ENCODE peak calls at places on chromosome 14, in ten cellular contexts. Y is cardiac septum; T is CD4-positive, alpha-beta memory T cell; G is NCI-H1105; R is nucleus accumbens; Q is small intestine; M is COR-L47; N is EL; K is iris pigment epithelial cell; L is endodermal cell. I is an unnamed sample.

GRCh38 chr14:56959869-56960268 is 149.6 kb upstream of the OTX2 start:
- DNase-seq in Y (no peak), T (no peak), G (no peak), R (no peak), Q (no peak), M (no peak), N (no peak), K (no peak), L (no peak), I (no peak)

GRCh38 chr14:102914474-102915291 is 7.8 kb upstream of the AMN start:
- DNase-seq in Y (no peak), T (no peak), G (no peak), R (no peak), Q (no peak), M (no peak), N (no peak), K (no peak), L (no peak), I (no peak)

GRCh38 chr14:51967521-51967920 is 21.8 kb upstream of the RTRAF start:
- DNase-seq in Y (no peak), T (no peak), G (no peak), R (no peak), Q (no peak), M (no peak), N (no peak), K (no peak), L (no peak), I (no peak)

GRCh38 chr14:92850492-92850891 is 56.4 kb downstream of the GOLGA5 start:
- DNase-seq in Y (no peak), T (no peak), G (no peak), R (no peak), Q (no peak), M (no peak), N (peak), K (no peak), L (no peak), I (no peak)

GRCh38 chr14:24277606-24278321 is 6.4 kb upstream of the RABGGTA start:
- DNase-seq in Y (no peak), T (no peak), G (no peak), R (no peak), Q (no peak), M (no peak), N (no peak), K (no peak), L (no peak), I (no peak)

GRCh38 chr14:31990959-31991541 is 86.1 kb upstream of the ARHGAP5 start:
- DNase-seq in Y (no peak), T (no peak), G (no peak), R (no peak), Q (peak), M (no peak), N (peak), K (peak), L (no peak), I (no peak)

GRCh38 chr14:95361373-95362179 is 41.9 kb upstream of the CLMN start:
- DNase-seq in Y (no peak), T (peak), G (no peak), R (no peak), Q (peak), M (peak), N (no peak), K (peak), L (peak), I (no peak)

GRCh38 chr14:99989032-99989431 is 76.2 kb upstream of the EVL start:
- DNase-seq in Y (no peak), T (no peak), G (no peak), R (peak), Q (no peak), M (no peak), N (no peak), K (no peak), L (no peak), I (no peak)

GRCh38 chr14:26032348-26032747 is 565.5 kb downstream of the NOVA1 start:
- DNase-seq in Y (no peak), T (no peak), G (no peak), R (no peak), Q (no peak), M (no peak), N (no peak), K (no peak), L (no peak), I (no peak)

GRCh38 chr14:104687601-104688504 is 1.6 kb upstream of the INF2 start:
- DNase-seq in Y (peak), T (no peak), G (peak), R (no peak), Q (peak), M (peak), N (peak), K (peak), L (peak), I (no peak)

GRCh38 chr14:74395094-74395493 is 30.9 kb downstream of the SYNDIG1L start:
- DNase-seq in Y (no peak), T (no peak), G (no peak), R (no peak), Q (no peak), M (no peak), N (no peak), K (no peak), L (peak), I (no peak)

GRCh38 chr14:56342419-56342901 is 224.2 kb downstream of the PELI2 start:
- DNase-seq in Y (no peak), T (no peak), G (no peak), R (no peak), Q (no peak), M (no peak), N (peak), K (peak), L (no peak), I (no peak)

GRCh38 chr14:24978862-24979724 is 70.9 kb downstream of the STXBP6 start:
- DNase-seq in Y (no peak), T (no peak), G (no peak), R (no peak), Q (peak), M (no peak), N (peak), K (peak), L (no peak), I (no peak)

GRCh38 chr14:91372680-91373495 is 44.7 kb downstream of the CCDC88C start:
- DNase-seq in Y (no peak), T (peak), G (peak), R (no peak), Q (no peak), M (peak), N (no peak), K (no peak), L (no peak), I (no peak)

GRCh38 chr14:68124885-68125731 is 305.5 kb downstream of the RAD51B start:
- DNase-seq in Y (no peak), T (no peak), G (no peak), R (no peak), Q (no peak), M (no peak), N (peak), K (peak), L (no peak), I (no peak)

GRCh38 chr14:23547924-23548323 is 3.6 kb downstream of the ZFHX2 start:
- DNase-seq in Y (no peak), T (no peak), G (no peak), R (no peak), Q (no peak), M (no peak), N (no peak), K (no peak), L (no peak), I (no peak)

GRCh38 chr14:69079188-69079742 is 73.7 kb downstream of the DCAF5 start:
- DNase-seq in Y (no peak), T (no peak), G (no peak), R (no peak), Q (no peak), M (no peak), N (peak), K (peak), L (no peak), I (no peak)

GRCh38 chr14:68976160-68977067 is 2.7 kb downstream of the ACTN1 start:
- DNase-seq in Y (peak), T (no peak), G (no peak), R (no peak), Q (peak), M (no peak), N (peak), K (no peak), L (peak), I (peak)

GRCh38 chr14:104315625-104316024 is 177.2 kb downstream of the KIF26A start:
- DNase-seq in Y (peak), T (no peak), G (no peak), R (no peak), Q (no peak), M (no peak), N (no peak), K (no peak), L (no peak), I (no peak)

GRCh38 chr14:20973501-20973900 is 16.3 kb upstream of the METTL17 start:
- DNase-seq in Y (no peak), T (no peak), G (no peak), R (no peak), Q (no peak), M (no peak), N (no peak), K (no peak), L (no peak), I (no peak)

GRCh38 chr14:79510659-79511058 is 700.6 kb downstream of the DIO2 start:
- DNase-seq in Y (no peak), T (no peak), G (no peak), R (no peak), Q (no peak), M (no peak), N (peak), K (peak), L (no peak), I (peak)

GRCh38 chr14:77498984-77499527 is 440 bp upstream of the ISM2 start:
- DNase-seq in Y (peak), T (no peak), G (no peak), R (no peak), Q (peak), M (no peak), N (peak), K (no peak), L (peak), I (no peak)

GRCh38 chr14:36518031-36518585 is 1.9 kb downstream of the NKX2-1 start:
- DNase-seq in Y (no peak), T (no peak), G (no peak), R (no peak), Q (no peak), M (no peak), N (no peak), K (no peak), L (peak), I (no peak)

GRCh38 chr14:49888293-49888692 is 4.6 kb upstream of the ARF6 start:
- DNase-seq in Y (no peak), T (no peak), G (no peak), R (no peak), Q (no peak), M (no peak), N (no peak), K (no peak), L (no peak), I (no peak)

GRCh38 chr14:98704441-98704840 is 567.6 kb downstream of the BCL11B start:
- DNase-seq in Y (no peak), T (peak), G (no peak), R (no peak), Q (peak), M (peak), N (no peak), K (no peak), L (no peak), I (no peak)

GRCh38 chr14:55430024-55430690 is 10.3 kb downstream of the TBPL2 start:
- DNase-seq in Y (no peak), T (peak), G (peak), R (no peak), Q (peak), M (peak), N (peak), K (peak), L (peak), I (peak)

GRCh38 chr14:61321385-61322010 is at the start of gene PRKCH:
- DNase-seq in Y (peak), T (peak), G (peak), R (peak), Q (peak), M (peak), N (peak), K (peak), L (peak), I (no peak)

I was measured in NCI-H446 treated with DMSO at 0.1 percent for 48 hours.